ENCODE peak calls at places on chromosome 17, in nine cellular contexts. Z, H, V, I, K, E, G, T and R are unnamed samples.

GRCh38 chr17:14871921-14872320 is 393.2 kb downstream of the PMP22 start:
- DNase-seq in Z (no peak), H (no peak), V (no peak), I (no peak), K (no peak), E (no peak), G (peak), T (peak), R (no peak)

GRCh38 chr17:17554266-17554665 is 37.2 kb downstream of the PEMT start:
- DNase-seq in Z (no peak), H (no peak), V (no peak), I (no peak), K (no peak), E (no peak), G (no peak), T (no peak), R (no peak)

GRCh38 chr17:306116-306515 is 46.5 kb downstream of the RPH3AL start:
- DNase-seq in Z (no peak), H (no peak), V (no peak), I (no peak), K (no peak), E (no peak), G (no peak), T (no peak), R (no peak)

GRCh38 chr17:43723697-43724359 is 34.8 kb downstream of the SOST start:
- DNase-seq in Z (no peak), H (no peak), V (no peak), I (peak), K (no peak), E (no peak), G (peak), T (peak), R (peak)

GRCh38 chr17:44655983-44656700 is at the start of gene MEIOC:
- DNase-seq in Z (peak), H (peak), V (no peak), I (no peak), K (no peak), E (peak), G (peak), T (peak), R (peak)

GRCh38 chr17:77572851-77573250 is 385.7 kb upstream of the TNRC6C start:
- DNase-seq in Z (no peak), H (no peak), V (no peak), I (no peak), K (no peak), E (no peak), G (no peak), T (no peak), R (no peak)

GRCh38 chr17:74749262-74750038 is 1.0 kb downstream of the NHERF1 start:
- DNase-seq in Z (peak), H (no peak), V (peak), I (peak), K (no peak), E (no peak), G (peak), T (peak), R (peak)

GRCh38 chr17:62064029-62064790 is 868 bp downstream of the MED13 start:
- DNase-seq in Z (no peak), H (no peak), V (no peak), I (peak), K (no peak), E (no peak), G (peak), T (peak), R (peak)

GRCh38 chr17:29383687-29384086 is 6.5 kb upstream of the TAOK1 start:
- DNase-seq in Z (no peak), H (no peak), V (no peak), I (no peak), K (no peak), E (no peak), G (peak), T (peak), R (no peak)

GRCh38 chr17:36507266-36507665 is 20.8 kb downstream of the ZNHIT3 start:
- DNase-seq in Z (no peak), H (no peak), V (no peak), I (no peak), K (no peak), E (no peak), G (no peak), T (no peak), R (no peak)

GRCh38 chr17:48597775-48598631 is 4.4 kb upstream of the HOXB5 start:
- DNase-seq in Z (peak), H (no peak), V (peak), I (peak), K (no peak), E (no peak), G (no peak), T (no peak), R (no peak)

GRCh38 chr17:80274871-80275449 is 14.3 kb downstream of the RNF213 start:
- DNase-seq in Z (no peak), H (no peak), V (no peak), I (no peak), K (no peak), E (no peak), G (no peak), T (no peak), R (no peak)